ENCODE peak calls at places on chromosomes 6 and 20, in seven cellular contexts. One of them, this sample, is unnamed.

GRCh38 chr20:25053207-25054132 is 4.5 kb downstream of the ACSS1 start:
- DNase-seq in iris pigment epithelial cell: no peak
- DNase-seq in breast epithelium: peak
- DNase-seq in activated CD4-positive, alpha-beta T cell treated with anti-CD3 and anti-CD28 coated beads for 36 hours: peak
- DNase-seq in memory B cell: no peak
- DNase-seq in right cardiac atrium: peak
- DNase-seq in AG09309: no peak
- DNase-seq in this sample: no peak

GRCh38 chr20:48102821-48103635 is 317.7 kb upstream of the SULF2 start:
- DNase-seq in iris pigment epithelial cell: peak
- DNase-seq in breast epithelium: no peak
- DNase-seq in activated CD4-positive, alpha-beta T cell treated with anti-CD3 and anti-CD28 coated beads for 36 hours: no peak
- DNase-seq in memory B cell: no peak
- DNase-seq in right cardiac atrium: no peak
- DNase-seq in AG09309: no peak
- DNase-seq in this sample: no peak

GRCh38 chr20:25044660-25045342 is 13.1 kb downstream of the ACSS1 start:
- DNase-seq in iris pigment epithelial cell: no peak
- DNase-seq in breast epithelium: no peak
- DNase-seq in activated CD4-positive, alpha-beta T cell treated with anti-CD3 and anti-CD28 coated beads for 36 hours: no peak
- DNase-seq in memory B cell: no peak
- DNase-seq in right cardiac atrium: peak
- DNase-seq in AG09309: no peak
- DNase-seq in this sample: no peak

GRCh38 chr6:32967151-32968091 is 973 bp upstream of the BRD2 start:
- DNase-seq in iris pigment epithelial cell: peak
- DNase-seq in breast epithelium: no peak
- DNase-seq in activated CD4-positive, alpha-beta T cell treated with anti-CD3 and anti-CD28 coated beads for 36 hours: peak
- DNase-seq in memory B cell: peak
- DNase-seq in right cardiac atrium: no peak
- DNase-seq in AG09309: no peak
- DNase-seq in this sample: peak

GRCh38 chr6:144588674-144589325 is 303.7 kb downstream of the UTRN start:
- DNase-seq in iris pigment epithelial cell: no peak
- DNase-seq in breast epithelium: no peak
- DNase-seq in activated CD4-positive, alpha-beta T cell treated with anti-CD3 and anti-CD28 coated beads for 36 hours: no peak
- DNase-seq in memory B cell: no peak
- DNase-seq in right cardiac atrium: no peak
- DNase-seq in AG09309: no peak
- DNase-seq in this sample: no peak

GRCh38 chr6:82246802-82247633 is 526 bp downstream of the IBTK start:
- DNase-seq in iris pigment epithelial cell: peak
- DNase-seq in breast epithelium: peak
- DNase-seq in activated CD4-positive, alpha-beta T cell treated with anti-CD3 and anti-CD28 coated beads for 36 hours: no peak
- DNase-seq in memory B cell: no peak
- DNase-seq in right cardiac atrium: peak
- DNase-seq in AG09309: no peak
- DNase-seq in this sample: peak

GRCh38 chr6:1263039-1263849 is 48.7 kb upstream of the FOXQ1 start:
- DNase-seq in iris pigment epithelial cell: peak
- DNase-seq in breast epithelium: no peak
- DNase-seq in activated CD4-positive, alpha-beta T cell treated with anti-CD3 and anti-CD28 coated beads for 36 hours: no peak
- DNase-seq in memory B cell: no peak
- DNase-seq in right cardiac atrium: no peak
- DNase-seq in AG09309: peak
- DNase-seq in this sample: no peak

GRCh38 chr20:62952373-62953166 is at the start of gene SLC17A9:
- DNase-seq in iris pigment epithelial cell: peak
- DNase-seq in breast epithelium: no peak
- DNase-seq in activated CD4-positive, alpha-beta T cell treated with anti-CD3 and anti-CD28 coated beads for 36 hours: peak
- DNase-seq in memory B cell: peak
- DNase-seq in right cardiac atrium: peak
- DNase-seq in AG09309: no peak
- DNase-seq in this sample: peak

GRCh38 chr6:118565317-118565960 is 17.3 kb downstream of the PLN start:
- DNase-seq in iris pigment epithelial cell: no peak
- DNase-seq in breast epithelium: no peak
- DNase-seq in activated CD4-positive, alpha-beta T cell treated with anti-CD3 and anti-CD28 coated beads for 36 hours: no peak
- DNase-seq in memory B cell: peak
- DNase-seq in right cardiac atrium: no peak
- DNase-seq in AG09309: no peak
- DNase-seq in this sample: no peak

This sample was measured in activated CD4-positive, alpha-beta memory T cell treated with anti-CD3 and anti-CD28 coated beads for 36 hours.